ENCODE peak calls at places on chromosomes 13 and 19, in six cellular contexts. R is mesenchymal stem cell, W is H1, I is IMR-90, Y is mesendoderm, N is trophoblast cell. P is an unnamed sample. For H3K36me3, the result is how much of the 10 kb centered on the place peaks cover.

GRCh38 chr19:54129617-54129996 is 8.0 kb upstream of the CNOT3 start:
- DNase-seq in I (no peak), N (no peak), W (no peak), Y (no peak), R (no peak), P (no peak)

GRCh38 chr19:17969096-17969792 is 2.3 kb downstream of the KCNN1 start:
- DNase-seq in I (no peak), Y (no peak), R (no peak), N (no peak), W (no peak), P (no peak)

GRCh38 chr13:85314686-85315085 is 484.5 kb downstream of the SLITRK6 start:
- DNase-seq in R (no peak), W (no peak), Y (peak), I (no peak), N (no peak), P (peak)

GRCh38 chr19:58571575-58571947 is 1.6 kb downstream of the MZF1 start:
- DNase-seq in N (no peak), W (no peak), I (no peak), R (no peak), Y (no peak), P (no peak)

GRCh38 chr19:45385392-45386221 is 15.2 kb upstream of the ERCC2 start:
- DNase-seq in Y (peak), N (no peak), W (no peak), R (no peak), I (no peak), P (no peak)

GRCh38 chr19:18291590-18292459 is 10.4 kb upstream of the JUND start:
- DNase-seq in N (peak), Y (peak), W (no peak), I (peak), R (peak), P (no peak)

GRCh38 chr19:16062789-16063188 is 13.5 kb upstream of the TPM4 start:
- DNase-seq in R (peak), N (peak), I (no peak), W (no peak), Y (peak), P (no peak)

GRCh38 chr13:112955271-112955937 is 13.6 kb upstream of the MCF2L start:
- DNase-seq in R (no peak), Y (no peak), I (no peak), W (no peak), N (no peak), P (no peak)

GRCh38 chr19:28961772-28962500 is 251.0 kb downstream of the UQCRFS1 start:
- DNase-seq in R (no peak), N (peak), W (no peak), Y (no peak), I (peak), P (no peak)

GRCh38 chr19:40802300-40803169 is 3.5 kb downstream of the EGLN2 start:
- DNase-seq in Y (no peak), R (no peak), W (no peak), N (no peak), I (no peak), P (no peak)

GRCh38 chr19:32878988-32879387 is 9.4 kb upstream of the SLC7A9 start:
- DNase-seq in N (no peak), R (no peak), I (no peak), Y (no peak), W (no peak), P (no peak)

GRCh38 chr19:29040951-29041350 is 172.0 kb downstream of the UQCRFS1 start:
- DNase-seq in I (no peak), Y (no peak), R (no peak), N (no peak), W (peak), P (peak)

GRCh38 chr19:41694831-41695635 is 7.0 kb upstream of the CEACAM7 start:
- DNase-seq in W (no peak), I (no peak), Y (no peak), R (no peak), N (no peak), P (no peak)

GRCh38 chr19:56554272-56554869 is 12.9 kb upstream of the ZNF470 start:
- DNase-seq in N (no peak), I (no peak), W (no peak), R (no peak), Y (peak), P (no peak)

GRCh38 chr13:113076681-113077401 is 28.8 kb upstream of the F7 start:
- DNase-seq in N (no peak), R (no peak), W (no peak), I (no peak), Y (no peak), P (no peak)

GRCh38 chr13:100392709-100393630 is 195.6 kb downstream of the GGACT start:
- DNase-seq in Y (peak), R (peak), W (peak), N (peak), I (peak), P (peak)

GRCh38 chr19:6414793-6415591 is 9.6 kb downstream of the KHSRP start:
- DNase-seq in Y (no peak), N (no peak), I (no peak), W (no peak), R (no peak), P (no peak)

GRCh38 chr13:39684531-39685137 is 29.2 kb downstream of the COG6 start:
- DNase-seq in I (peak), N (peak), W (no peak), Y (peak), R (peak), P (peak)

GRCh38 chr13:59236309-59236939 is 927.3 kb downstream of the DIAPH3 start:
- DNase-seq in I (no peak), W (no peak), R (no peak), Y (no peak), N (no peak), P (no peak)

GRCh38 chr13:68234278-68234677 is 1004.1 kb upstream of the PCDH9 start:
- DNase-seq in W (no peak), Y (peak), I (no peak), N (no peak), R (peak), P (no peak)

GRCh38 chr19:19475845-19476828 is 39.2 kb downstream of the TSSK6 start:
- DNase-seq in W (no peak), N (peak), Y (peak), R (peak), I (no peak), P (no peak)

GRCh38 chr13:79190932-79191331 is 215.1 kb downstream of the RBM26 start:
- DNase-seq in Y (no peak), I (no peak), R (no peak), W (no peak), N (no peak), P (no peak)

GRCh38 chr19:34676697-34677385 is at the start of gene SCGB2B2:
- DNase-seq in I (no peak), N (no peak), W (no peak), R (no peak), Y (no peak), P (no peak)

GRCh38 chr19:41161903-41162302 is 31.1 kb upstream of the CYP2S1 start:
- DNase-seq in N (no peak), W (no peak), R (no peak), I (no peak), Y (peak), P (no peak)

GRCh38 chr19:16628984-16629691 is 1.1 kb upstream of the MED26 start:
- DNase-seq in N (no peak), R (peak), Y (peak), W (no peak), I (peak), P (no peak)

GRCh38 chr13:98293103-98293502 is 116.0 kb upstream of the RNF113B start:
- DNase-seq in R (no peak), W (no peak), I (no peak), Y (no peak), N (peak), P (no peak)

GRCh38 chr13:39809466-39809865 is 154.0 kb downstream of the COG6 start:
- DNase-seq in N (no peak), Y (no peak), R (no peak), W (no peak), I (no peak), P (no peak)

GRCh38 chr13:44283598-44283997 is 90.0 kb upstream of the SERP2 start:
- DNase-seq in W (no peak), I (no peak), Y (peak), R (no peak), N (no peak), P (no peak)

GRCh38 chr13:34257980-34258379 is 440.0 kb downstream of the RFC3 start:
- DNase-seq in I (no peak), N (no peak), W (no peak), Y (no peak), R (no peak), P (no peak)

GRCh38 chr13:81658598-81659370 is 1317.9 kb upstream of the SPRY2 start:
- DNase-seq in Y (peak), N (no peak), I (no peak), W (no peak), R (no peak), P (no peak)

GRCh38 chr13:81990652-81991051 is 1649.7 kb upstream of the SPRY2 start:
- DNase-seq in Y (peak), I (no peak), R (no peak), W (no peak), N (no peak), P (no peak)

GRCh38 chr13:44573790-44574465 is 2.2 kb downstream of the TSC22D1 start:
- DNase-seq in Y (peak), I (peak), R (peak), W (no peak), N (peak), P (no peak)

GRCh38 chr19:48669903-48670668 is 2.7 kb downstream of the NTN5 start:
- DNase-seq in I (no peak), Y (no peak), N (no peak), R (no peak), W (no peak), P (no peak)

GRCh38 chr13:26557393-26558073 is at the start of gene WASF3:
- DNase-seq in W (peak), I (peak), Y (peak), R (peak), N (peak), P (peak)

GRCh38 chr19:10620786-10621185 is 4.6 kb upstream of the SLC44A2 start:
- DNase-seq in R (no peak), Y (no peak), I (no peak), N (peak), W (no peak), P (no peak)

GRCh38 chr13:108200781-108201398 is 14.4 kb downstream of the LIG4 start:
- DNase-seq in I (peak), R (peak), N (no peak), Y (no peak), W (no peak), P (no peak)

GRCh38 chr19:16888629-16889371 is at the start of gene F2RL3:
- DNase-seq in W (no peak), R (peak), I (peak), N (peak), Y (no peak), P (no peak)

GRCh38 chr19:46828484-46828883 is 22.2 kb downstream of the AP2S1 start:
- DNase-seq in R (peak), N (peak), I (peak), Y (no peak), W (no peak), P (no peak)

GRCh38 chr19:13633109-13633508 is 126.8 kb upstream of the CACNA1A start:
- DNase-seq in R (no peak), W (no peak), I (peak), N (no peak), Y (no peak), P (peak)
- H3K27ac ChIP-seq in R (peak), W (no peak), I (no peak), N (no peak), Y (no peak), P (no peak)

GRCh38 chr19:2043269-2043641 is 7.8 kb downstream of the MKNK2 start:
- DNase-seq in I (no peak), Y (no peak), W (no peak), R (no peak), N (no peak), P (no peak)
- H3K36me3 ChIP-seq in I (half or more), Y (under half), W (under half), R (half or more), N (half or more), P (half or more)

GRCh38 chr13:51643882-51644281 is 59.6 kb downstream of the WDFY2 start:
- DNase-seq in N (no peak), I (peak), Y (peak), W (no peak), R (peak), P (no peak)

GRCh38 chr13:51646041-51646670 is 61.9 kb downstream of the WDFY2 start:
- DNase-seq in I (no peak), R (no peak), Y (peak), W (peak), N (no peak), P (no peak)

GRCh38 chr13:51645154-51645650 is 60.9 kb downstream of the WDFY2 start:
- DNase-seq in Y (peak), R (peak), W (no peak), I (peak), N (peak), P (no peak)

GRCh38 chr13:51644649-51645048 is 60.4 kb downstream of the WDFY2 start:
- DNase-seq in I (peak), Y (peak), N (peak), R (peak), W (no peak), P (no peak)

GRCh38 chr13:51643114-51643881 is 59.0 kb downstream of the WDFY2 start:
- DNase-seq in Y (peak), N (peak), W (no peak), I (peak), R (peak), P (no peak)
- H2BK5ac ChIP-seq in Y (peak), N (peak), W (peak), I (peak), R (peak), P (no peak)

GRCh38 chr13:46176756-46177155 is 5.2 kb downstream of the LCP1 start:
- DNase-seq in Y (no peak), I (no peak), N (no peak), R (no peak), W (no peak), P (no peak)
- H3K27ac ChIP-seq in Y (no peak), I (no peak), N (no peak), R (no peak), W (no peak), P (no peak)

GRCh38 chr13:53204598-53204997 is 176.0 kb downstream of the OLFM4 start:
- DNase-seq in R (no peak), N (no peak), I (no peak), Y (no peak), W (no peak), P (no peak)
- H3K36me3 ChIP-seq in R (under half), N (under half), I (under half), Y (under half), W (under half), P (under half)

DNA sequence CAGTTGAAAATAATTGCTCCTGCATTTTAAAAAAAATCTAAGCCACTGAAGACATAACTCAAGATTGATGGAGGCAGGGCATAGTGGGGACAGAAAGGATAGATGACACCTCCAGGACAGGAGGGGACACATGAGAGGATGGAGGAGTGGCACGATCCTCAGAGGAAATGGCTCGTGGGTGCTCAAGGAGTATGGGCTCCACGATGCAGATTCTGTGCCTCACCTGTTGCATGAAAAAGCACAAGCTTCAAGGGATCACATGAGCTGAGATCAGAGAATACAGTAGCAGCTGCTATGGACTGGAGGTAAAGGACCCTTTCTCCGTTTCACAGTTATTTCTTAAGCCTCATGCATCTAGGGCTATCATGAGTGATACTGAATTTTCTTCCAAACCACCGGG is 69.7 kb upstream of the KL start:
- DNase-seq in I (no peak), N (no peak), W (no peak), Y (no peak), R (no peak), P (no peak)
- H2BK5ac ChIP-seq in I (no peak), N (no peak), W (no peak), Y (no peak), R (no peak), P (no peak)

P was measured in neuronal stem cell.